ENCODE peak calls at places on chromosomes 13 and 19, in seven cellular contexts. D is A549, I is HepG2, H is endothelial cell of umbilical vein, A is HCT116, B is SK-N-SH, G is H1. T is an unnamed sample.

GRCh38 chr13:109095126-109095525 is 465.7 kb downstream of the MYO16 start:
- DNase-seq in D (no peak), I (no peak), H (no peak), A (no peak), B (no peak), G (no peak), T (no peak)

GRCh38 chr13:84400711-84401110 is 518.4 kb upstream of the SLITRK1 start:
- DNase-seq in D (no peak), I (no peak), H (no peak), A (no peak), B (no peak), G (no peak), T (no peak)

GRCh38 chr13:30696278-30697176 is 38.8 kb upstream of the ALOX5AP start:
- DNase-seq in D (no peak), I (no peak), H (no peak), A (no peak), B (no peak), G (no peak), T (peak)

GRCh38 chr19:45245334-45245787 is at the start of gene EXOC3L2:
- DNase-seq in D (no peak), I (no peak), H (no peak), A (no peak), B (no peak), G (no peak), T (no peak)

GRCh38 chr13:29595380-29596063 is at the start of gene SLC7A1:
- DNase-seq in D (peak), I (peak), H (peak), A (peak), B (peak), G (peak), T (peak)

GRCh38 chr13:19601749-19602725 is 31.4 kb upstream of the MPHOSPH8 start:
- DNase-seq in D (peak), I (peak), H (peak), A (no peak), B (peak), G (peak), T (peak)

GRCh38 chr19:40283414-40284250 is 1.5 kb downstream of the AKT2 start:
- DNase-seq in D (no peak), I (peak), H (peak), A (no peak), B (peak), G (no peak), T (no peak)

GRCh38 chr19:28497137-28497536 is 715.8 kb downstream of the UQCRFS1 start:
- DNase-seq in D (no peak), I (no peak), H (no peak), A (no peak), B (no peak), G (no peak), T (no peak)

GRCh38 chr19:30079200-30079599 is 137.2 kb downstream of the URI1 start:
- DNase-seq in D (no peak), I (no peak), H (no peak), A (no peak), B (no peak), G (no peak), T (no peak)

GRCh38 chr13:26051231-26052135 is at the start of gene SHISA2:
- DNase-seq in D (peak), I (no peak), H (peak), A (no peak), B (peak), G (peak), T (peak)

GRCh38 chr13:112185466-112185865 is 118.5 kb downstream of the SOX1 start:
- DNase-seq in D (no peak), I (no peak), H (no peak), A (no peak), B (no peak), G (no peak), T (no peak)

GRCh38 chr19:3760871-3761361 is 576 bp downstream of the APBA3 start:
- DNase-seq in D (no peak), I (no peak), H (no peak), A (no peak), B (no peak), G (no peak), T (no peak)

GRCh38 chr13:19591864-19592263 is 30.5 kb upstream of the TPTE2 start:
- DNase-seq in D (no peak), I (no peak), H (no peak), A (no peak), B (no peak), G (no peak), T (peak)

GRCh38 chr13:28313579-28313978 is 175.2 kb downstream of the PAN3 start:
- DNase-seq in D (no peak), I (no peak), H (peak), A (peak), B (no peak), G (no peak), T (peak)

GRCh38 chr19:42122691-42123607 is 9.3 kb downstream of the POU2F2 start:
- DNase-seq in D (no peak), I (no peak), H (no peak), A (no peak), B (no peak), G (no peak), T (no peak)
- TF ChIP-seq MAX in D (no peak), I (no peak), H (no peak), A (no peak), B (peak), G (no peak), T (no peak)

DNA sequence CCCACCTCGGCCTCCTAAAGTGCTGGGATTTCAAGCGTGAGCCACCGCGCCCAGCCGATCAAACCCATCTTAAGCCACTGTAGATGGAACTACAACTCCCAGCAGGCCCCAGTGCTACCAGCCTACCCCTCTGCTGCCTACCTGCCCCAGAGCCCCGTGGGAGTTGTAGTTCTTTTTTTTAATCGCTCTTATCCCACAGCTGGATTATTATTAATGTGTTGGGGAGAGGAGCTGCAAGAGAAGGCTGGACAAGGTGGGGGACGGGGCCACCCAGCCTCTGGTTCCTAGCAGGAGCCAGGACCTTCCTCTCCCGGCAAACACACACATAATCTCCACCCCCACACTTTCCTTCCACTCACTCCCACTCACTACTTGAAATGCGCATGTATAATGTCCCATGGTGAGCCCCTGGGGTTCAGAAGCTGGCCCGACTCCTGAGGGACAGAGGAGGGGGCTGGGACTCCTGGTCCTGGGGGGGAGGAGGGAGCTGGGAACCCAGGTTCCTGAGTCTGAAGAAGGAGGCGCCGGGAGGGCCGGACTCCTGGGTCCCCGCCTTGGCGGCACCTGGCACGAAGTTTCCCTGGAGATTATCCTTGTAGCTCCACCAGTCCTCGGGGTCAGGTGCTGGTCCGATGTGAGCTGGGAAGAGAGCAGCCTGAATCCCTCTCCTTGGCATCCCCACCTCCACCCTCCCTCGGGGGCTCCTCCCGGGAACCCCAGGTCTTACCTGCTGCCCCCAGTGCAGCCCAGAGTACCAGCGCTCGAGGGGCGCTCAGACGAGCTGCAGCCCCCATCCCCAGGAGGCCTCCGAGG is 942 bp downstream of the CA11 start:
- DNase-seq in D (peak), I (peak), H (peak), A (peak), B (peak), G (peak), T (peak)
- H3K4me3 ChIP-seq in D (peak), I (peak), H (no peak), A (peak), B (peak), G (peak), T (no peak)

DNA sequence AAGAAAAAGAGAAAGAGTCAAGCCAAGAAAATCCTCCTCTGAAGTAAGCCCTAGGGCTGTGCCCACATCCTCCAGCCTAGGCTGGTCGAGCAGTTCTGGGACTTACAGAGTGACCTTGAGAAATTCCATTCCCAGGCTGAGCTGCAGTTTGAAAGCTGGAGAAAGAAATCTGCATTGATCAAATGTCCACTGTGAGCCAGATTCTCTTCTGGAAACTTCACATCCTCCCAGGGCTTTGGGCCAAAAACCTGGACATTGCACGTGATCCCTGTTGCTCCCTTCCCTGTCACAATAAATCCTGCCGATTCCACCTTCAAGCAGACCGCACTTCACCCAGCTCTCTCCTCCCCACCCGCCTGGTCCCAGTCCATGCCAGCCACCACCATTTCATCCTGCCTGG is 15.7 kb downstream of the TMEM143 start:
- DNase-seq in D (no peak), I (peak), H (peak), A (no peak), B (no peak), G (no peak), T (no peak)
- TF ChIP-seq MAX in D (no peak), I (peak), H (no peak), A (no peak), B (no peak), G (no peak), T (no peak)

GRCh38 chr13:48489666-48490065 is 43.2 kb downstream of the RCBTB2 start:
- DNase-seq in D (no peak), I (no peak), H (no peak), A (no peak), B (no peak), G (no peak), T (no peak)
- H3K4me3 ChIP-seq in D (no peak), I (no peak), H (no peak), A (no peak), B (no peak), G (no peak), T (no peak)

T was measured in NB4.